ENCODE peak calls at places on chromosomes 16 and 17, in four cellular contexts. One of them, this sample, is unnamed.

GRCh38 chr17:17472333-17472920 is 4.4 kb upstream of the MED9 start:
- DNase-seq in left ventricle myocardium inferior: no peak
- DNase-seq in Peyer's patch: no peak
- DNase-seq in CD8-positive, alpha-beta T cell: no peak
- DNase-seq in this sample: no peak

GRCh38 chr17:76076765-76077581 is 2.0 kb upstream of the ZACN start:
- DNase-seq in left ventricle myocardium inferior: no peak
- DNase-seq in Peyer's patch: peak; percentile 60
- DNase-seq in CD8-positive, alpha-beta T cell: peak; percentile 27
- DNase-seq in this sample: no peak

GRCh38 chr16:25553711-25554436 is 137.9 kb upstream of the HS3ST4 start:
- DNase-seq in left ventricle myocardium inferior: no peak
- DNase-seq in Peyer's patch: no peak
- DNase-seq in CD8-positive, alpha-beta T cell: no peak
- DNase-seq in this sample: peak; percentile 2

GRCh38 chr16:67176662-67177061 is 6.3 kb downstream of the NOL3 start:
- DNase-seq in left ventricle myocardium inferior: no peak
- DNase-seq in Peyer's patch: no peak
- DNase-seq in CD8-positive, alpha-beta T cell: no peak
- DNase-seq in this sample: no peak

GRCh38 chr17:50304781-50305404 is 30.6 kb downstream of the TMEM92 start:
- DNase-seq in left ventricle myocardium inferior: no peak
- DNase-seq in Peyer's patch: no peak
- DNase-seq in CD8-positive, alpha-beta T cell: no peak
- DNase-seq in this sample: no peak

GRCh38 chr17:61443475-61443882 is 8.7 kb upstream of the TBX4 start:
- DNase-seq in left ventricle myocardium inferior: no peak
- DNase-seq in Peyer's patch: no peak
- DNase-seq in CD8-positive, alpha-beta T cell: no peak
- DNase-seq in this sample: no peak

GRCh38 chr17:33725675-33726271 is 432.7 kb upstream of the ASIC2 start:
- DNase-seq in left ventricle myocardium inferior: peak; percentile 16
- DNase-seq in Peyer's patch: peak; percentile 60
- DNase-seq in CD8-positive, alpha-beta T cell: no peak
- DNase-seq in this sample: peak; percentile 42

GRCh38 chr17:57995076-57995956 is 7.3 kb upstream of the VEZF1 start:
- DNase-seq in left ventricle myocardium inferior: peak; percentile 37
- DNase-seq in Peyer's patch: peak; percentile 79
- DNase-seq in CD8-positive, alpha-beta T cell: peak; percentile 39
- DNase-seq in this sample: peak; percentile 81

GRCh38 chr16:25372716-25373115 is 115.1 kb upstream of the ZKSCAN2 start:
- DNase-seq in left ventricle myocardium inferior: no peak
- DNase-seq in Peyer's patch: no peak
- DNase-seq in CD8-positive, alpha-beta T cell: no peak
- DNase-seq in this sample: no peak

GRCh38 chr17:70006159-70006558 is 68.9 kb upstream of the KCNJ16 start:
- DNase-seq in left ventricle myocardium inferior: no peak
- DNase-seq in Peyer's patch: no peak
- DNase-seq in CD8-positive, alpha-beta T cell: no peak
- DNase-seq in this sample: no peak

DNA sequence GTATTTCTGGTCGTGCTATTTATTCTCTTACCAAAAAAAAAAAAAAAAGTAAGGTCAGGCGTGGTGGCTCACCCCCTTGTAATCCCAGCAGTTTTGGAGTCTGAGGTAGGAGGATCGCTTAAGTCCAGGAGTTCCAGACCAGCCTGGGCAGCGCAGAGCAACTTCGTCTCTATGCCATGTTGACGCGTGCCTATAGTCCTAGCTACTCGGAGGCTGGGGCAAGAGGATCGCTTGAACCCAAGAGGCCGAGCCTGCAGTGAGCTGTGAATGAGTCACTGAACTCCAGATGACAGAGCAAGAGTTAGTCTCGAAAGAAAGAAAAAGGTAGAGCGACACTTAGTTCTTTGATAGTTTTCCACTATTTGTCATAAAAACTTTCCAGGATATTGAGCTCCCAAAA is 1.4 kb upstream of the TENT4B start:
- DNase-seq in left ventricle myocardium inferior: no peak
- DNase-seq in Peyer's patch: peak; percentile 44
- DNase-seq in CD8-positive, alpha-beta T cell: no peak
- DNase-seq in this sample: peak; percentile 20
- H3K4me3 ChIP-seq in left ventricle myocardium inferior: peak overlapping the region; percentile 83
- H3K4me3 ChIP-seq in Peyer's patch: peak overlapping the region; percentile 89
- H3K4me3 ChIP-seq in CD8-positive, alpha-beta T cell: peak overlapping the region; percentile 79
- H3K4me3 ChIP-seq in this sample: peak overlapping the region; percentile 65

GRCh38 chr16:30068750-30069574 is 3.4 kb downstream of the ALDOA start:
- DNase-seq in left ventricle myocardium inferior: no peak
- DNase-seq in Peyer's patch: no peak
- DNase-seq in CD8-positive, alpha-beta T cell: peak; percentile 31
- DNase-seq in this sample: peak; percentile 46
- TF ChIP-seq CTCF in left ventricle myocardium inferior: peak; percentile 50
- TF ChIP-seq CTCF in Peyer's patch: peak; percentile 49
- TF ChIP-seq CTCF in CD8-positive, alpha-beta T cell: peak; percentile 55
- TF ChIP-seq CTCF in this sample: peak; percentile 44

GRCh38 chr16:56192971-56193936 is 2.0 kb downstream of the GNAO1 start:
- DNase-seq in left ventricle myocardium inferior: no peak
- DNase-seq in Peyer's patch: no peak
- DNase-seq in CD8-positive, alpha-beta T cell: no peak
- DNase-seq in this sample: no peak
- H3K4me3 ChIP-seq in left ventricle myocardium inferior: peak overlapping the region; percentile 86
- H3K4me3 ChIP-seq in Peyer's patch: peak overlapping the region; percentile 75
- H3K4me3 ChIP-seq in CD8-positive, alpha-beta T cell: no peak overlapping the region
- H3K4me3 ChIP-seq in this sample: no peak overlapping the region

GRCh38 chr17:8630227-8630801 is at the start of gene MYH10:
- DNase-seq in left ventricle myocardium inferior: no peak
- DNase-seq in Peyer's patch: no peak
- DNase-seq in CD8-positive, alpha-beta T cell: no peak
- DNase-seq in this sample: no peak
- TF ChIP-seq CTCF in left ventricle myocardium inferior: no peak
- TF ChIP-seq CTCF in Peyer's patch: no peak
- TF ChIP-seq CTCF in CD8-positive, alpha-beta T cell: no peak
- TF ChIP-seq CTCF in this sample: no peak

GRCh38 chr17:78759203-78759968 is 22.7 kb downstream of the CYTH1 start:
- DNase-seq in left ventricle myocardium inferior: peak; percentile 74
- DNase-seq in Peyer's patch: peak; percentile 93
- DNase-seq in CD8-positive, alpha-beta T cell: peak; percentile 68
- DNase-seq in this sample: peak; percentile 78
- H3K4me3 ChIP-seq in left ventricle myocardium inferior: no peak overlapping the region
- H3K4me3 ChIP-seq in Peyer's patch: no peak overlapping the region
- H3K4me3 ChIP-seq in CD8-positive, alpha-beta T cell: peak overlapping the region; percentile 21
- H3K4me3 ChIP-seq in this sample: peak overlapping the region; percentile 29

GRCh38 chr17:6279659-6280058 is 155.3 kb downstream of the AIPL1 start:
- DNase-seq in left ventricle myocardium inferior: no peak
- DNase-seq in Peyer's patch: peak; percentile 62
- DNase-seq in CD8-positive, alpha-beta T cell: no peak
- DNase-seq in this sample: peak; percentile 5
- TF ChIP-seq CTCF in left ventricle myocardium inferior: no peak
- TF ChIP-seq CTCF in Peyer's patch: peak; percentile 71
- TF ChIP-seq CTCF in CD8-positive, alpha-beta T cell: no peak
- TF ChIP-seq CTCF in this sample: peak; percentile 7

DNA sequence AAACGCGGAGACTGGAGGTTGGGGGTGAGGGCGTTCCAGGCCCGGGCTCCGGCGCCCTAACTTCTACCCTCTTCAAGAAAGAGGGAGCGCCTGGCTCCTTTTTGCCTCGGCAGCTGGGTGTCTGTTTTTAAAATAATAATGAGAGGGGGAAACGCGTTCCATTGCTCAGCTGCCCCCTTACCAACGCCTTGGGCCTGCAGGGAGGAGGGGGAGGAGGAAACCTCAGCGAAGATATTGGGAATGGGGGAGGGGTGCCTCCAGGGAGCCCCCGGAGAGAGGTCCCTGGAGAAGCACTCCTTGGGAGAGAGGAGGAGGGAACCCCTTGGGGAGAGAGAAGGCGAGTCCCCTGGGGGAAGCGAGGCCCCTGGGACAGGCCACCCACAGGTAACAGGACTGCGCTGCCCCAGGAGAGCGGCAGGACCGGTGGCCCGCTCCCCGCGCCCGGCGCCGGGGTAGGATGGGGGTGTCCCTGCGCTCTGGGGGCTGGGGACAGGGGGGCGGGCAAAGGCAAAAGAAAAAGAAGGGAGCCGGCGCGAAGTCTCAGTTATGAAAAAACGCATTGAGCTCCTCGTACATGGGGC is 2.7 kb downstream of the NEUROD2 start:
- DNase-seq in left ventricle myocardium inferior: no peak
- DNase-seq in Peyer's patch: no peak
- DNase-seq in CD8-positive, alpha-beta T cell: no peak
- DNase-seq in this sample: no peak
- H3K4me3 ChIP-seq in left ventricle myocardium inferior: peak overlapping the region; percentile 51
- H3K4me3 ChIP-seq in Peyer's patch: no peak overlapping the region
- H3K4me3 ChIP-seq in CD8-positive, alpha-beta T cell: no peak overlapping the region
- H3K4me3 ChIP-seq in this sample: no peak overlapping the region

GRCh38 chr16:78048319-78048718 is 26.0 kb downstream of the CLEC3A start:
- DNase-seq in left ventricle myocardium inferior: no peak
- DNase-seq in Peyer's patch: no peak
- DNase-seq in CD8-positive, alpha-beta T cell: no peak
- DNase-seq in this sample: no peak

GRCh38 chr16:78040396-78040795 is 18.0 kb downstream of the CLEC3A start:
- DNase-seq in left ventricle myocardium inferior: no peak
- DNase-seq in Peyer's patch: no peak
- DNase-seq in CD8-positive, alpha-beta T cell: no peak
- DNase-seq in this sample: no peak

DNA sequence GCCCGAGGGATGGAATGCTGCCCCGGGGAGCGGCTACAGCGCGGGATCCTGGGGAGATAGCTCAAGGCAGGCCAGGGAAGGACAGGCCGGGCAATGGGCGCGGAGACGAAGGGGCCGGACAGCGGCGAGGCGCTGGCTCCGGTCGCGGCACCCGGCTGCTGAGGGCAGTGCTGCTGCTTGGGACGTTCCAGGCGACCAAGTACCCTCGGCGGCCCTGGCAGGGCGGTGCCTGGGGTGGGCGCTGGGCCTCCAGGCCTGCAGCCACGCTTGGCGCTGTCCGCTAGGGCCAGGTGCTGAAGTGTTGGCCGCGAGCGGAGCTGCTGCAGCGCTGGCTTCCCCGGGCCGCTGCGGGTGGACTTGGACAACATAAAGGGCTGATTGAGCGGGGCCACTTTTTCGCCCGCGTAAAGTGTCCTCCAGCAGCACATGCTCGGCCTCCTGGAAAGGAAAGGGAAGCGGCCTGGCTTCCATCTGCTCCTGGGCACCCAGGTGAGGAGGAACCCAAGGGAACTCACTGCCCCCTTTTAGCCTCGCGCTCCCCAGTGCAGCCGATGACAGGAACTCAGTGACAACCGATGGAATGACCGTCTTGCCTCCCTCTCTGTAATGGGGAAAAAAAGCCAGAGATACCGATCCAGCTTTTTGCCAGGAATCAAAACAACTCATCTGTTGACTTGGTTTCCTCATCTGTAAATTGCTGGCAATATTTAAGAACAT is 23.7 kb downstream of the CLEC3A start:
- DNase-seq in left ventricle myocardium inferior: peak; percentile 60
- DNase-seq in Peyer's patch: no peak
- DNase-seq in CD8-positive, alpha-beta T cell: peak; percentile 3
- DNase-seq in this sample: peak; percentile 45
- TF ChIP-seq CTCF in left ventricle myocardium inferior: no peak
- TF ChIP-seq CTCF in Peyer's patch: no peak
- TF ChIP-seq CTCF in CD8-positive, alpha-beta T cell: no peak
- TF ChIP-seq CTCF in this sample: no peak

This sample was measured in GM12865.